ENCODE peak calls at places on chromosome 22, in eight cellular contexts. Y is stimulated activated CD4-positive, alpha-beta T cell treated with anti-CD3 and anti-CD28 coated beads, Interleukin-4, amount 100 ng/mL, for 4 hours; J is astrocyte of the cerebellum; X is type B pancreatic cell; W is mucosa of descending colon; T is NCI-H1417 treated with DMSO at 0.1 percent for 48 hours; K is KBM-7; P is A172. B is an unnamed sample.

GRCh38 chr22:48346911-48347310 is 1480.8 kb downstream of the BRD1 start:
- DNase-seq in Y (no peak), T (no peak), X (no peak), W (no peak), J (no peak), P (no peak), K (no peak), B (no peak)

GRCh38 chr22:49993649-49994360 is 18.8 kb downstream of the IL17REL start:
- DNase-seq in K (no peak), Y (no peak), J (no peak), X (no peak), P (no peak), T (no peak), W (no peak), B (no peak)

GRCh38 chr22:30262917-30263741 is 3.5 kb downstream of the OSM start:
- DNase-seq in Y (peak), W (peak), X (peak), J (no peak), P (no peak), K (peak), T (no peak), B (no peak)

GRCh38 chr22:19870153-19871022 is 15.7 kb upstream of the GNB1L start:
- DNase-seq in T (no peak), X (peak), J (no peak), K (no peak), P (no peak), Y (no peak), W (peak), B (no peak)

GRCh38 chr22:50262460-50262911 is 1.0 kb upstream of the MAPK12 start:
- DNase-seq in J (no peak), X (no peak), P (peak), T (no peak), W (no peak), K (no peak), Y (no peak), B (no peak)

GRCh38 chr22:47154621-47155081 is 392.2 kb downstream of the TBC1D22A start:
- DNase-seq in W (no peak), K (no peak), X (no peak), T (no peak), Y (no peak), P (peak), J (peak), B (no peak)

GRCh38 chr22:48396785-48397530 is 1430.7 kb downstream of the BRD1 start:
- DNase-seq in K (no peak), Y (no peak), W (no peak), X (no peak), J (no peak), T (no peak), P (no peak), B (no peak)

GRCh38 chr22:18057568-18058209 is 20.1 kb upstream of the PEX26 start:
- DNase-seq in P (peak), T (no peak), K (peak), W (peak), J (peak), Y (no peak), X (no peak), B (peak)

GRCh38 chr22:21641417-21641794 is 696 bp upstream of the SDF2L1 start:
- DNase-seq in X (no peak), W (peak), J (no peak), Y (no peak), K (no peak), P (peak), T (no peak), B (no peak)

GRCh38 chr22:38201718-38202436 is at the start of gene MAFF:
- DNase-seq in P (peak), K (peak), W (peak), Y (peak), T (no peak), X (peak), J (peak), B (peak)

GRCh38 chr22:32448980-32449379 is 15.3 kb downstream of the BPIFC start:
- DNase-seq in X (no peak), P (no peak), T (no peak), K (no peak), Y (no peak), J (no peak), W (peak), B (no peak)

GRCh38 chr22:38832005-38832978 is 11.5 kb downstream of the NPTXR start:
- DNase-seq in X (no peak), K (no peak), P (no peak), J (no peak), W (no peak), T (no peak), Y (no peak), B (no peak)

GRCh38 chr22:24803064-24803542 is 2.9 kb upstream of the SGSM1 start:
- DNase-seq in X (no peak), P (peak), W (peak), K (peak), T (no peak), Y (peak), J (peak), B (no peak)

GRCh38 chr22:43151251-43152000 is at the start of gene TSPO:
- DNase-seq in P (peak), J (no peak), X (no peak), W (peak), K (peak), Y (peak), T (no peak), B (no peak)

GRCh38 chr22:26045051-26045450 is 124.2 kb upstream of the SEZ6L start:
- DNase-seq in Y (no peak), P (no peak), K (no peak), X (no peak), T (no peak), W (no peak), J (no peak), B (no peak)

GRCh38 chr22:42991010-42991651 is 23.8 kb downstream of the PACSIN2 start:
- DNase-seq in K (no peak), T (no peak), X (no peak), P (peak), W (peak), J (no peak), Y (no peak), B (peak)

GRCh38 chr22:45777852-45778172 is 106.2 kb downstream of the ATXN10 start:
- DNase-seq in K (no peak), T (no peak), X (no peak), J (no peak), Y (no peak), P (no peak), W (no peak), B (no peak)

B was measured in retinal pigment epithelial cell.